ENCODE peak calls at places on chromosomes 16 and 17, in nine cellular contexts. One of them, this sample, is unnamed.
A peak's percentile ranks its signal among the peaks of the same experiment; 100 is the strongest.

GRCh38 chr16:79079656-79080420 is 520.7 kb downstream of the MAF start:
- DNase-seq in H1: no peak
- DNase-seq in AG04450: no peak
- DNase-seq in CD4-positive, alpha-beta T cell: no peak
- DNase-seq in tibial artery: no peak
- DNase-seq in cardiac muscle cell: no peak
- DNase-seq in epithelial cell of prostate: no peak
- DNase-seq in neuronal stem cell: no peak
- DNase-seq in A549: no peak
- DNase-seq in this sample: no peak

GRCh38 chr17:17176341-17176740 is 29.8 kb downstream of the PLD6 start:
- DNase-seq in H1: no peak
- DNase-seq in AG04450: no peak
- DNase-seq in CD4-positive, alpha-beta T cell: peak; percentile 33
- DNase-seq in tibial artery: no peak
- DNase-seq in cardiac muscle cell: no peak
- DNase-seq in epithelial cell of prostate: no peak
- DNase-seq in neuronal stem cell: no peak
- DNase-seq in A549: no peak
- DNase-seq in this sample: no peak

GRCh38 chr16:50616386-50616785 is 64.7 kb downstream of the SNX20 start:
- DNase-seq in H1: no peak
- DNase-seq in AG04450: no peak
- DNase-seq in CD4-positive, alpha-beta T cell: no peak
- DNase-seq in tibial artery: no peak
- DNase-seq in cardiac muscle cell: no peak
- DNase-seq in epithelial cell of prostate: no peak
- DNase-seq in neuronal stem cell: no peak
- DNase-seq in A549: no peak
- DNase-seq in this sample: no peak

GRCh38 chr16:67246081-67246944 is 968 bp downstream of the FHOD1 start:
- DNase-seq in H1: peak; percentile 88
- DNase-seq in AG04450: peak; percentile 63
- DNase-seq in CD4-positive, alpha-beta T cell: peak; percentile 35
- DNase-seq in tibial artery: peak; percentile 88
- DNase-seq in cardiac muscle cell: peak; percentile 89
- DNase-seq in epithelial cell of prostate: no peak
- DNase-seq in neuronal stem cell: peak; percentile 78
- DNase-seq in A549: peak; percentile 79
- DNase-seq in this sample: peak; percentile 83

GRCh38 chr16:74521691-74522090 is 85.2 kb downstream of the GLG1 start:
- DNase-seq in H1: no peak
- DNase-seq in AG04450: no peak
- DNase-seq in CD4-positive, alpha-beta T cell: no peak
- DNase-seq in tibial artery: no peak
- DNase-seq in cardiac muscle cell: no peak
- DNase-seq in epithelial cell of prostate: no peak
- DNase-seq in neuronal stem cell: no peak
- DNase-seq in A549: no peak
- DNase-seq in this sample: no peak

GRCh38 chr16:8863594-8864424 is 5.0 kb downstream of the CARHSP1 start:
- DNase-seq in H1: no peak
- DNase-seq in AG04450: no peak
- DNase-seq in CD4-positive, alpha-beta T cell: no peak
- DNase-seq in tibial artery: no peak
- DNase-seq in cardiac muscle cell: peak; percentile 59
- DNase-seq in epithelial cell of prostate: no peak
- DNase-seq in neuronal stem cell: no peak
- DNase-seq in A549: peak; percentile 83
- DNase-seq in this sample: peak; percentile 56

GRCh38 chr16:30895592-30896202 is 717 bp upstream of the CTF1 start:
- DNase-seq in H1: no peak
- DNase-seq in AG04450: no peak
- DNase-seq in CD4-positive, alpha-beta T cell: no peak
- DNase-seq in tibial artery: no peak
- DNase-seq in cardiac muscle cell: no peak
- DNase-seq in epithelial cell of prostate: no peak
- DNase-seq in neuronal stem cell: no peak
- DNase-seq in A549: peak; percentile 32
- DNase-seq in this sample: no peak

GRCh38 chr16:86225905-86226371 is 284.4 kb upstream of the FOXF1 start:
- DNase-seq in H1: no peak
- DNase-seq in AG04450: no peak
- DNase-seq in CD4-positive, alpha-beta T cell: no peak
- DNase-seq in tibial artery: no peak
- DNase-seq in cardiac muscle cell: no peak
- DNase-seq in epithelial cell of prostate: no peak
- DNase-seq in neuronal stem cell: no peak
- DNase-seq in A549: no peak
- DNase-seq in this sample: no peak

GRCh38 chr16:27302126-27302525 is 11.6 kb upstream of the IL4R start:
- DNase-seq in H1: no peak
- DNase-seq in AG04450: no peak
- DNase-seq in CD4-positive, alpha-beta T cell: no peak
- DNase-seq in tibial artery: peak; percentile 5
- DNase-seq in cardiac muscle cell: no peak
- DNase-seq in epithelial cell of prostate: no peak
- DNase-seq in neuronal stem cell: no peak
- DNase-seq in A549: no peak
- DNase-seq in this sample: no peak

GRCh38 chr17:28889996-28890395 is 7.5 kb downstream of the FLOT2 start:
- DNase-seq in H1: no peak
- DNase-seq in AG04450: no peak
- DNase-seq in CD4-positive, alpha-beta T cell: no peak
- DNase-seq in tibial artery: no peak
- DNase-seq in cardiac muscle cell: no peak
- DNase-seq in epithelial cell of prostate: no peak
- DNase-seq in neuronal stem cell: no peak
- DNase-seq in A549: no peak
- DNase-seq in this sample: no peak

GRCh38 chr16:7615565-7615964 is 282.9 kb downstream of the RBFOX1 start:
- DNase-seq in H1: no peak
- DNase-seq in AG04450: no peak
- DNase-seq in CD4-positive, alpha-beta T cell: no peak
- DNase-seq in tibial artery: no peak
- DNase-seq in cardiac muscle cell: no peak
- DNase-seq in epithelial cell of prostate: no peak
- DNase-seq in neuronal stem cell: no peak
- DNase-seq in A549: no peak
- DNase-seq in this sample: no peak

GRCh38 chr16:21708533-21709115 is 44.9 kb downstream of the OTOA start:
- DNase-seq in H1: no peak
- DNase-seq in AG04450: peak; percentile 13
- DNase-seq in CD4-positive, alpha-beta T cell: peak; percentile 79
- DNase-seq in tibial artery: peak; percentile 71
- DNase-seq in cardiac muscle cell: peak; percentile 80
- DNase-seq in epithelial cell of prostate: no peak
- DNase-seq in neuronal stem cell: peak; percentile 69
- DNase-seq in A549: peak; percentile 66
- DNase-seq in this sample: peak; percentile 56

GRCh38 chr16:57693539-57693938 is 1.1 kb upstream of the DRC7 start:
- DNase-seq in H1: no peak
- DNase-seq in AG04450: no peak
- DNase-seq in CD4-positive, alpha-beta T cell: no peak
- DNase-seq in tibial artery: no peak
- DNase-seq in cardiac muscle cell: no peak
- DNase-seq in epithelial cell of prostate: no peak
- DNase-seq in neuronal stem cell: no peak
- DNase-seq in A549: no peak
- DNase-seq in this sample: no peak

GRCh38 chr17:13635951-13636350 is 34.2 kb upstream of the HS3ST3A1 start:
- DNase-seq in H1: no peak
- DNase-seq in AG04450: no peak
- DNase-seq in CD4-positive, alpha-beta T cell: no peak
- DNase-seq in tibial artery: no peak
- DNase-seq in cardiac muscle cell: no peak
- DNase-seq in epithelial cell of prostate: no peak
- DNase-seq in neuronal stem cell: no peak
- DNase-seq in A549: no peak
- DNase-seq in this sample: no peak

GRCh38 chr16:56265746-56266145 is 74.5 kb downstream of the GNAO1 start:
- DNase-seq in H1: no peak
- DNase-seq in AG04450: no peak
- DNase-seq in CD4-positive, alpha-beta T cell: no peak
- DNase-seq in tibial artery: peak; percentile 5
- DNase-seq in cardiac muscle cell: no peak
- DNase-seq in epithelial cell of prostate: no peak
- DNase-seq in neuronal stem cell: no peak
- DNase-seq in A549: no peak
- DNase-seq in this sample: no peak
- H3K27ac ChIP-seq in H1: no peak overlapping the region
- H3K27ac ChIP-seq in AG04450: no peak overlapping the region
- H3K27ac ChIP-seq in CD4-positive, alpha-beta T cell: no peak overlapping the region
- H3K27ac ChIP-seq in tibial artery: peak overlapping the region; percentile 66
- H3K27ac ChIP-seq in cardiac muscle cell: peak overlapping the region; percentile 65
- H3K27ac ChIP-seq in epithelial cell of prostate: no peak overlapping the region
- H3K27ac ChIP-seq in neuronal stem cell: no peak overlapping the region
- H3K27ac ChIP-seq in A549: no peak overlapping the region
- H3K27ac ChIP-seq in this sample: no peak overlapping the region

GRCh38 chr16:87447323-87447722 is 45.5 kb downstream of the ZCCHC14 start:
- DNase-seq in H1: no peak
- DNase-seq in AG04450: peak; percentile 92
- DNase-seq in CD4-positive, alpha-beta T cell: no peak
- DNase-seq in tibial artery: no peak
- DNase-seq in cardiac muscle cell: no peak
- DNase-seq in epithelial cell of prostate: no peak
- DNase-seq in neuronal stem cell: no peak
- DNase-seq in A549: no peak
- DNase-seq in this sample: no peak
- H3K27ac ChIP-seq in H1: no peak overlapping the region
- H3K27ac ChIP-seq in AG04450: peak overlapping the region; percentile 98
- H3K27ac ChIP-seq in CD4-positive, alpha-beta T cell: no peak overlapping the region
- H3K27ac ChIP-seq in tibial artery: no peak overlapping the region
- H3K27ac ChIP-seq in cardiac muscle cell: no peak overlapping the region
- H3K27ac ChIP-seq in epithelial cell of prostate: no peak overlapping the region
- H3K27ac ChIP-seq in neuronal stem cell: no peak overlapping the region
- H3K27ac ChIP-seq in A549: no peak overlapping the region
- H3K27ac ChIP-seq in this sample: no peak overlapping the region

DNA sequence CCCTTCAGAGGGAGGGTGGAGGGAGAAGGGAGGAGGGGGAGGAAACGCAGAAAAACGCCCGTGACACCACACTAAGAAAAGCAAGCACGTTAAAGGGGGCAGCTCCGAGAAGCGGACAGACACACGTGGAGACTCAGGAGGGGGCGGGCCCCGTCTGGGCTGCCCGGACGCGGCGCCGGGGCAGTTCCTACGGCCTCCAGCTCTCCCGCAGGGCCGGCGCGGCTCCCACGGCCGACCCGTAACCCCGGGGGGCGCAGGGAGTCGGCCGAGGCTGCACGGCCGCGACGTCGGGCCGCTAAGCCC is 362 bp downstream of the KLHDC4 start:
- DNase-seq in H1: no peak
- DNase-seq in AG04450: no peak
- DNase-seq in CD4-positive, alpha-beta T cell: peak; percentile 35
- DNase-seq in tibial artery: no peak
- DNase-seq in cardiac muscle cell: no peak
- DNase-seq in epithelial cell of prostate: no peak
- DNase-seq in neuronal stem cell: no peak
- DNase-seq in A549: no peak
- DNase-seq in this sample: no peak
- H3K27ac ChIP-seq in H1: no peak overlapping the region
- H3K27ac ChIP-seq in AG04450: no peak overlapping the region
- H3K27ac ChIP-seq in CD4-positive, alpha-beta T cell: peak overlapping the region; percentile 95
- H3K27ac ChIP-seq in tibial artery: peak overlapping the region; percentile 79
- H3K27ac ChIP-seq in cardiac muscle cell: peak overlapping the region; percentile 84
- H3K27ac ChIP-seq in epithelial cell of prostate: peak overlapping the region; percentile 71
- H3K27ac ChIP-seq in neuronal stem cell: no peak overlapping the region
- H3K27ac ChIP-seq in A549: peak overlapping the region; percentile 89
- H3K27ac ChIP-seq in this sample: peak overlapping the region; percentile 96

DNA sequence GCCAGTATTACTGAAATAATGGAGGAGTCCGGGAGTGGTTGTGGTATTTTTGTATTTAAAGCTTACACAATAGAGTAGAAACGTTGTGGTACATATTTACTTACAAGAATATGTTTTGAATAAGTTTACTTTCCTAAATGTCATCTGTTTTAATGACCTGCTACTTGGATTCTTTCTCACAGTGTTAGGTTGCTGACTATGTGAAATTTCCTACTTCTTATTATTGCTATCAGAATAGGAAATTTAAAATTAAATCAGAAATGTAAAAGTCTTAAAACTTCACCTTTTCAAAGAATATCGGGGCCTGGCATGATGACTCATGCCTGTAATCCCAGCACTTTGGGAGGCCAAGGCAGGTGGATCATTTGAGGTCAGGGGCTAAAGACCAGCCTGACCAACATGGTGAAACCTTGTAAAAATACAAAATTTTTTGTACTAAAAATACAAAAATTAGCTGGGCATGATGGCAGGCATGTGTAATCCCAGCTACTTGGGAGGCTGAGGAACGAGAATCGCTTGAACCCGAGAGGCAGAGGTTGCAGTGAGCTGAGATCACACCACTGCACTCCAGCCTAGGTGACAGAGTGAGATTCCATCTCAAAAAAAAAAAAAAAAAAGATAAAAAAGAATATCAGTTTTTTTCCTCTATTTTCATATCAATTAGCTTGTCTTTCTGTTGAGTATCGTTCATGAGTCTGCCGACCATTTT is 77.8 kb downstream of the VMP1 start:
- DNase-seq in H1: no peak
- DNase-seq in AG04450: no peak
- DNase-seq in CD4-positive, alpha-beta T cell: no peak
- DNase-seq in tibial artery: no peak
- DNase-seq in cardiac muscle cell: no peak
- DNase-seq in epithelial cell of prostate: no peak
- DNase-seq in neuronal stem cell: no peak
- DNase-seq in A549: peak; percentile 71
- DNase-seq in this sample: no peak
- H3K27ac ChIP-seq in H1: no peak overlapping the region
- H3K27ac ChIP-seq in AG04450: peak overlapping the region; percentile 84
- H3K27ac ChIP-seq in CD4-positive, alpha-beta T cell: peak overlapping the region; percentile 46
- H3K27ac ChIP-seq in tibial artery: peak overlapping the region; percentile 82
- H3K27ac ChIP-seq in cardiac muscle cell: peak overlapping the region; percentile 98
- H3K27ac ChIP-seq in epithelial cell of prostate: peak overlapping the region; percentile 99
- H3K27ac ChIP-seq in neuronal stem cell: no peak overlapping the region
- H3K27ac ChIP-seq in A549: peak overlapping the region; percentile 97
- H3K27ac ChIP-seq in this sample: peak overlapping the region; percentile 86